ENCODE peak calls at places on chromosome 1, in ten cellular contexts. P, M, J, S, F, D, H, G, E and B are unnamed samples.

GRCh38 chr1:25566186-25566729 is 22.9 kb downstream of the LDLRAP1 start:
- DNase-seq in E (no peak), S (no peak), H (no peak), G (no peak), F (no peak), M (no peak), J (no peak), D (no peak), P (no peak), B (no peak)

GRCh38 chr1:61141288-61142044 is 59.1 kb downstream of the NFIA start:
- DNase-seq in H (no peak), F (no peak), E (no peak), P (no peak), G (no peak), D (no peak), M (no peak), S (no peak), J (no peak), B (peak; percentile 15)

GRCh38 chr1:175015243-175015642 is 8.0 kb downstream of the MRPS14 start:
- DNase-seq in J (no peak), E (no peak), P (no peak), M (no peak), G (no peak), H (no peak), D (no peak), S (no peak), F (no peak), B (no peak)

GRCh38 chr1:150409504-150410362 is 45.8 kb downstream of the RPRD2 start:
- DNase-seq in J (no peak), G (no peak), P (no peak), F (no peak), M (no peak), S (no peak), H (no peak), D (no peak), E (no peak), B (no peak)

GRCh38 chr1:241611063-241611462 is 29.1 kb downstream of the CHML start:
- DNase-seq in E (peak; percentile 56), P (peak; percentile 61), H (no peak), S (peak; percentile 10), D (no peak), F (peak; percentile 29), M (no peak), G (no peak), J (peak; percentile 73), B (no peak)

GRCh38 chr1:61287014-61287413 is 204.7 kb downstream of the NFIA start:
- DNase-seq in M (no peak), P (no peak), J (no peak), F (no peak), D (no peak), H (no peak), S (no peak), G (no peak), E (no peak), B (no peak)

GRCh38 chr1:81634294-81634693 is 166.4 kb upstream of the ADGRL2 start:
- DNase-seq in E (no peak), P (no peak), D (no peak), F (no peak), M (no peak), G (no peak), J (no peak), S (no peak), H (no peak), B (no peak)

GRCh38 chr1:172678990-172679772 is 20.3 kb downstream of the FASLG start:
- DNase-seq in M (no peak), J (no peak), H (no peak), P (no peak), G (no peak), S (no peak), E (no peak), D (no peak), F (no peak), B (no peak)

DNA sequence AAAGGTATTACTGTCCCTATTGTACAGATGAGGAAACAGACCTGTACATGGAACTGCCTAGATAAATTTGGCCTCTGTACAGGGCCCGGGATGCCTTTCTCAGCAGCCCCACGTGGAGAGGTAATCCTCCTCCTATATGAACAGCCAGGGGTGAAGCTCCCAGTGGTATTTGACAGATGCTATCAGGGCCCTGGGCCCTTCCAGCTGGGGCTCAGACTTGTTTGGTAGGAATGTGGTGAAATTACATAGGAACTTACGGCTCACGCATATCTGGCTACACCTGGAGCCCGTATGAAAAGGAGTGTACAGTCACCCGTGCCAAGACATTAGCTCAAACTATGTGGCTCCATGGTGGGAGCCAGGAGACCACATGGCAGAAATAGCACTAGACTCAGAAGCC is 24.8 kb upstream of the TCEA3 start:
- DNase-seq in E (no peak), H (no peak), D (no peak), J (no peak), S (no peak), M (no peak), G (no peak), F (no peak), P (no peak), B (no peak)
- TF ChIP-seq POLR2AphosphoS5 in E (no peak), H (no peak), D (no peak), J (no peak), S (no peak), M (no peak), G (no peak), F (no peak), P (no peak), B (no peak)

GRCh38 chr1:6093061-6093460 is 47.4 kb downstream of the KCNAB2 start:
- DNase-seq in J (no peak), M (no peak), F (no peak), S (no peak), E (no peak), P (no peak), G (no peak), D (no peak), H (no peak), B (no peak)
- TF ChIP-seq POLR2AphosphoS5 in J (no peak), M (no peak), F (no peak), S (no peak), E (no peak), P (no peak), G (no peak), D (no peak), H (no peak), B (no peak)

DNA sequence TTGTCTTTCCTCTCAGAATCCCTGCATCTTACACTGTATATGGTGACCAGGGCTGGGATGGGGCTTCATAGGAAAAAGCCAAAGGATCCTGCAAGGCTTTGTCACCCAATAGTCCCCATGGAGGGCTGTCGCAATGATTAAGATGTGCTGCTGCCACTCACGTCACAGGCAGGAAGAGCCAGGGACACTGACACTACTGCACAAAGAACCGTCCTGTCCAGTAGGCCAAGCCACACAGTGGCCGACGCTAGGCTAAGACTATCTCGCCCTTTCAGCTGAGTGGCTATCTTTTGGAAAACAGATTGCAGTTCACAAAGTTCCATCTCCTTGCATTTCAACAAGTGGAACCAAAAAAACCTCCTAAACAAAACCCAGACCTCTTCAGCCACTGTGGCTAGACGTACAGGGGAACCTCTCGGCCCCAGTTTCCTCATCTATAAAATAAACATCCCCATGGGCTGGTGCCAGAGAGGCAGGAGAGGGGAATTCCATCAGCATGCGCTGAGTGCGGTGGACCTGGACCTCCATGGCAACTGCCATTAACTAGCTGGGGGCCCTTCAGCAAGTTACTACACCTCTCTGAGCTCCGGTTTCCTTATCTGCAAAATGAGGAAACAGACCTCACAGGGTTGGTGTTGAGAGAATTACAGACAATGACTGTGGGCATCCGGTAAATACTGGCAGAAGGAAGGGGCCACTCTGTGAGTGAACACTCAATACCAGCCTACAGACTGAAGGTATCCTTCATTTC is 8.7 kb downstream of the CAPZB start:
- DNase-seq in M (no peak), H (no peak), J (no peak), P (no peak), S (no peak), F (no peak), G (no peak), E (no peak), D (peak; percentile 56), B (no peak)
- TF ChIP-seq POLR2AphosphoS5 in M (no peak), H (peak; percentile 25), J (no peak), P (peak; percentile 18), S (no peak), F (no peak), G (peak; percentile 8), E (no peak), D (no peak), B (no peak)

DNA sequence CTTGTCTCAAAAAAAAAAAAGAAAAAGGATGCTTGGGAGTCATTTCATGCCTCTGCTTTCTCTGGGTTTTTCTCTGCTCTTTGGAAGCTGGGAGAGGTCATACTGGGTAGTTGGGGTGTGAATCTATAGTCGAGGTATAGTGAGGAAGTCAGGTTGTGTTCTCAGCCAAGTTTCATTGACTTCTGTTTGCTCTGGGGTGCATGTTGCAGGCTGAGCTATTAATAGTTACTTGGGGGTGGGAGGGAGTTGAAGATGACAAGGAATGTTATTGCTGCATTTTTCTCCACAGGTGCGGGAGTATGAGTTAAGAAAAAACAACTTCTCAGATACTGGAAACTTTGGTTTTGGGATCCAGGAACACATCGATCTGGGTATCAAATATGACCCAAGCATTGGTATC is 2.8 kb downstream of the RPL11 start:
- DNase-seq in E (no peak), S (no peak), G (no peak), P (no peak), M (no peak), H (no peak), F (no peak), J (no peak), D (no peak), B (no peak)
- TF ChIP-seq POLR2AphosphoS5 in E (peak; percentile 1), S (no peak), G (no peak), P (no peak), M (no peak), H (no peak), F (no peak), J (no peak), D (no peak), B (no peak)

GRCh38 chr1:108534748-108535147 is 25.2 kb upstream of the EEIG2 start:
- DNase-seq in E (no peak), F (no peak), P (no peak), D (no peak), H (no peak), M (no peak), S (no peak), J (no peak), G (no peak), B (no peak)
- TF ChIP-seq POLR2AphosphoS5 in E (no peak), F (no peak), P (no peak), D (no peak), H (no peak), M (no peak), S (no peak), J (no peak), G (no peak), B (no peak)

DNA sequence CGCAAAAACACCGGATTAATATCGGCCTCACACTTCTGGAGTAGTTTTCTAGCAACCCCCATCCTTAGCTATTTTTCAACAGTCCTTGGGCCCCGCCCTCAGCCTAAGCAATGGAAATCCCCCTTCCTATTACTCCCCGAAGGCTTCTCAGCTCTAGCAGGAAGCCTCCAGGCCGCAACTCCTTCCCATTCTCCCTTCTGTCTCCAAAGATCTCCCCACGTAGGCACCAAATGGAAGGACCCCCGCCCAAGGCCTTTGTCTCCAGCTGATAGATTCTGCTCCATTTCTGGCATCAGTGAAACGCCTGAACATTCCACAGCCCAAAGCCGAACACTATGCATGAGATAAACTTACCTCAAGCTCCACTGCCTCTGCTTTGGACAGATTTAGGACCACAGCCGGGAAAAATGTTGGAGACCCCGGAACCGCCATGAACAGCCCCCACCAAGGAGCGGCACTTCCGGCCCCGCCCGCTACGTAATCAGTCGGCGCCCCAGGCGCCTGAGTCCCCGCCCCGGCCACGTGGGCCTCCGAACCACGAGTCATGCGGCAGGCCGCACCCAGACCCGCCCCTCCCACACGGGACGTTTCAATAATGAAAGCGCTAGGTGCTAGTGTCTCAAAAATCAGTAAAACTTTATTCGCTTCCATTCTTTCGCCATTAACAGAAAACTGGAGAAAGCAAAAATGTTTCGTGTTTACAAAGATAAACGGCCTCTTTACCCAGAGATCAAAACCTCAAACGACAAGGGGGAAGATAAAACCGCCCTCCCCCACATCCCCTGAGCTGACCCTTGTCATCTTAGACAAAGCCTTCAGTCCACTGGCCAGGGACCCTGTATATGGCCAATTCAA is at the start of gene NRAS:
- DNase-seq in P (peak; percentile 96), F (peak; percentile 92), J (peak; percentile 97), S (peak; percentile 72), G (peak; percentile 97), E (peak; percentile 79), H (peak; percentile 96), M (peak; percentile 73), D (peak; percentile 56), B (peak; percentile 39)
- TF ChIP-seq POLR2AphosphoS5 in P (peak; percentile 93), F (peak; percentile 96), J (peak; percentile 80), S (peak; percentile 95), G (peak; percentile 96), E (peak; percentile 84), H (peak; percentile 90), M (peak; percentile 92), D (peak; percentile 86), B (peak; percentile 92)